ENCODE peak calls at places on chromosomes 6 and 20, in nine cellular contexts. One of them, this sample, is unnamed.

GRCh38 chr6:108102965-108103364 is 28.4 kb upstream of the OSTM1 start:
- DNase-seq in activated T-cell treated with anti-CD3 and anti-CD28 coated beads for 1 hour: no peak
- DNase-seq in BE2C: no peak
- DNase-seq in GM03348: no peak
- DNase-seq in colonic mucosa: no peak
- DNase-seq in iPS-NIHi11: no peak
- DNase-seq in mucosa of gallbladder: no peak
- DNase-seq in WTC11: no peak
- DNase-seq in NCI-H524: no peak
- DNase-seq in this sample: no peak

GRCh38 chr20:63079971-63080370 is 73.2 kb upstream of the BHLHE23 start:
- DNase-seq in activated T-cell treated with anti-CD3 and anti-CD28 coated beads for 1 hour: no peak
- DNase-seq in BE2C: no peak
- DNase-seq in colonic mucosa: no peak
- DNase-seq in WTC11: peak; percentile 3
- DNase-seq in GM03348: no peak
- DNase-seq in NCI-H524: no peak
- DNase-seq in mucosa of gallbladder: no peak
- DNase-seq in iPS-NIHi11: no peak
- DNase-seq in this sample: no peak

GRCh38 chr20:59789641-59790040 is 143.8 kb downstream of the SYCP2 start:
- DNase-seq in NCI-H524: no peak
- DNase-seq in colonic mucosa: no peak
- DNase-seq in BE2C: no peak
- DNase-seq in GM03348: no peak
- DNase-seq in activated T-cell treated with anti-CD3 and anti-CD28 coated beads for 1 hour: no peak
- DNase-seq in iPS-NIHi11: no peak
- DNase-seq in mucosa of gallbladder: no peak
- DNase-seq in WTC11: no peak
- DNase-seq in this sample: no peak

GRCh38 chr6:88114838-88115237 is 51.3 kb downstream of the CNR1 start:
- DNase-seq in NCI-H524: no peak
- DNase-seq in iPS-NIHi11: no peak
- DNase-seq in WTC11: no peak
- DNase-seq in BE2C: no peak
- DNase-seq in mucosa of gallbladder: no peak
- DNase-seq in colonic mucosa: no peak
- DNase-seq in GM03348: no peak
- DNase-seq in activated T-cell treated with anti-CD3 and anti-CD28 coated beads for 1 hour: no peak
- DNase-seq in this sample: no peak

GRCh38 chr6:37630281-37630799 is 67.3 kb downstream of the MDGA1 start:
- DNase-seq in BE2C: no peak
- DNase-seq in activated T-cell treated with anti-CD3 and anti-CD28 coated beads for 1 hour: no peak
- DNase-seq in NCI-H524: no peak
- DNase-seq in colonic mucosa: no peak
- DNase-seq in iPS-NIHi11: no peak
- DNase-seq in GM03348: peak; percentile 94
- DNase-seq in mucosa of gallbladder: peak; percentile 80
- DNase-seq in WTC11: no peak
- DNase-seq in this sample: no peak

GRCh38 chr6:34317882-34318491 is 69.2 kb upstream of the SMIM29 start:
- DNase-seq in colonic mucosa: no peak
- DNase-seq in NCI-H524: no peak
- DNase-seq in WTC11: no peak
- DNase-seq in iPS-NIHi11: no peak
- DNase-seq in activated T-cell treated with anti-CD3 and anti-CD28 coated beads for 1 hour: no peak
- DNase-seq in GM03348: no peak
- DNase-seq in BE2C: no peak
- DNase-seq in mucosa of gallbladder: no peak
- DNase-seq in this sample: no peak

GRCh38 chr6:71228461-71229041 is 60.1 kb upstream of the OGFRL1 start:
- DNase-seq in activated T-cell treated with anti-CD3 and anti-CD28 coated beads for 1 hour: no peak
- DNase-seq in GM03348: peak; percentile 21
- DNase-seq in iPS-NIHi11: no peak
- DNase-seq in NCI-H524: no peak
- DNase-seq in WTC11: no peak
- DNase-seq in colonic mucosa: no peak
- DNase-seq in mucosa of gallbladder: no peak
- DNase-seq in BE2C: no peak
- DNase-seq in this sample: no peak

GRCh38 chr6:30071081-30071818 is 4.3 kb downstream of the PPP1R11 start:
- DNase-seq in GM03348: peak; percentile 50
- DNase-seq in mucosa of gallbladder: peak; percentile 23
- DNase-seq in iPS-NIHi11: peak; percentile 23
- DNase-seq in activated T-cell treated with anti-CD3 and anti-CD28 coated beads for 1 hour: no peak
- DNase-seq in NCI-H524: no peak
- DNase-seq in colonic mucosa: peak; percentile 28
- DNase-seq in BE2C: peak; percentile 70
- DNase-seq in WTC11: peak; percentile 35
- DNase-seq in this sample: peak; percentile 64

GRCh38 chr6:133191323-133191722 is 49.8 kb upstream of the EYA4 start:
- DNase-seq in NCI-H524: no peak
- DNase-seq in BE2C: no peak
- DNase-seq in mucosa of gallbladder: no peak
- DNase-seq in GM03348: no peak
- DNase-seq in WTC11: no peak
- DNase-seq in colonic mucosa: no peak
- DNase-seq in iPS-NIHi11: peak; percentile 15
- DNase-seq in activated T-cell treated with anti-CD3 and anti-CD28 coated beads for 1 hour: no peak
- DNase-seq in this sample: no peak

GRCh38 chr6:93059911-93060310 is 359.4 kb downstream of the EPHA7 start:
- DNase-seq in GM03348: no peak
- DNase-seq in NCI-H524: no peak
- DNase-seq in colonic mucosa: no peak
- DNase-seq in WTC11: no peak
- DNase-seq in iPS-NIHi11: no peak
- DNase-seq in mucosa of gallbladder: no peak
- DNase-seq in BE2C: no peak
- DNase-seq in activated T-cell treated with anti-CD3 and anti-CD28 coated beads for 1 hour: no peak
- DNase-seq in this sample: no peak

GRCh38 chr6:36139991-36140710 is 9.8 kb downstream of the MAPK13 start:
- DNase-seq in WTC11: no peak
- DNase-seq in iPS-NIHi11: no peak
- DNase-seq in activated T-cell treated with anti-CD3 and anti-CD28 coated beads for 1 hour: no peak
- DNase-seq in mucosa of gallbladder: no peak
- DNase-seq in BE2C: no peak
- DNase-seq in NCI-H524: peak; percentile 71
- DNase-seq in colonic mucosa: no peak
- DNase-seq in GM03348: peak; percentile 1
- DNase-seq in this sample: no peak